ENCODE peak calls at places on chromosomes 7 and 10, in five cellular contexts. One of them, this sample, is unnamed.
A peak's percentile ranks its signal among the peaks of the same experiment; 100 is the strongest.

GRCh38 chr7:159061674-159062212 is 82.9 kb downstream of the VIPR2 start:
- DNase-seq in pulmonary artery endothelial cell: no peak
- DNase-seq in RCC 7860: no peak
- DNase-seq in astrocyte: no peak
- DNase-seq in AML-193: no peak
- DNase-seq in this sample: no peak

GRCh38 chr10:130109796-130110235 is 814 bp downstream of the C10orf143 start:
- DNase-seq in pulmonary artery endothelial cell: peak; percentile 50
- DNase-seq in astrocyte: peak; percentile 67
- DNase-seq in RCC 7860: peak; percentile 70
- DNase-seq in AML-193: peak; percentile 85
- DNase-seq in this sample: peak; percentile 62

GRCh38 chr7:140597425-140597949 is 43.1 kb downstream of the DENND2A start:
- DNase-seq in pulmonary artery endothelial cell: no peak
- DNase-seq in RCC 7860: no peak
- DNase-seq in astrocyte: no peak
- DNase-seq in AML-193: no peak
- DNase-seq in this sample: no peak

GRCh38 chr10:89301721-89302445 is at the start of gene IFIT2:
- DNase-seq in AML-193: peak; percentile 28
- DNase-seq in astrocyte: peak; percentile 70
- DNase-seq in RCC 7860: peak; percentile 59
- DNase-seq in pulmonary artery endothelial cell: peak; percentile 19
- DNase-seq in this sample: no peak

GRCh38 chr7:80255656-80256055 is 121.0 kb downstream of the GNAI1 start:
- DNase-seq in RCC 7860: no peak
- DNase-seq in AML-193: no peak
- DNase-seq in astrocyte: no peak
- DNase-seq in pulmonary artery endothelial cell: no peak
- DNase-seq in this sample: no peak

GRCh38 chr10:117946525-117947070 is 100.1 kb downstream of the RAB11FIP2 start:
- DNase-seq in pulmonary artery endothelial cell: no peak
- DNase-seq in astrocyte: peak; percentile 60
- DNase-seq in AML-193: no peak
- DNase-seq in RCC 7860: no peak
- DNase-seq in this sample: no peak

GRCh38 chr10:62384447-62385081 is 10.4 kb downstream of the ZNF365 start:
- DNase-seq in pulmonary artery endothelial cell: no peak
- DNase-seq in AML-193: no peak
- DNase-seq in astrocyte: peak; percentile 55
- DNase-seq in RCC 7860: peak; percentile 33
- DNase-seq in this sample: no peak

GRCh38 chr7:8379264-8379663 is 54.1 kb upstream of the NXPH1 start:
- DNase-seq in RCC 7860: no peak
- DNase-seq in astrocyte: no peak
- DNase-seq in AML-193: no peak
- DNase-seq in pulmonary artery endothelial cell: no peak
- DNase-seq in this sample: no peak

GRCh38 chr7:28145931-28146330 is 34.7 kb downstream of the JAZF1 start:
- DNase-seq in pulmonary artery endothelial cell: no peak
- DNase-seq in AML-193: no peak
- DNase-seq in RCC 7860: no peak
- DNase-seq in astrocyte: no peak
- DNase-seq in this sample: no peak

GRCh38 chr10:34503704-34504103 is 311.4 kb downstream of the PARD3 start:
- DNase-seq in astrocyte: no peak
- DNase-seq in RCC 7860: no peak
- DNase-seq in pulmonary artery endothelial cell: no peak
- DNase-seq in AML-193: no peak
- DNase-seq in this sample: no peak

GRCh38 chr10:14723052-14723689 is 51.5 kb downstream of the FAM107B start:
- DNase-seq in AML-193: no peak
- DNase-seq in RCC 7860: no peak
- DNase-seq in pulmonary artery endothelial cell: no peak
- DNase-seq in astrocyte: no peak
- DNase-seq in this sample: peak; percentile 13

GRCh38 chr7:127886248-127886647 is 145.0 kb downstream of the LRRC4 start:
- DNase-seq in AML-193: no peak
- DNase-seq in RCC 7860: no peak
- DNase-seq in pulmonary artery endothelial cell: no peak
- DNase-seq in astrocyte: no peak
- DNase-seq in this sample: no peak

GRCh38 chr7:20352573-20353304 is 22.0 kb downstream of the ITGB8 start:
- DNase-seq in astrocyte: peak; percentile 72
- DNase-seq in RCC 7860: peak; percentile 70
- DNase-seq in AML-193: no peak
- DNase-seq in pulmonary artery endothelial cell: no peak
- DNase-seq in this sample: no peak

GRCh38 chr7:1811850-1812692 is 142.0 kb downstream of the ELFN1 start:
- DNase-seq in AML-193: no peak
- DNase-seq in pulmonary artery endothelial cell: no peak
- DNase-seq in astrocyte: no peak
- DNase-seq in RCC 7860: no peak
- DNase-seq in this sample: no peak

GRCh38 chr10:85545874-85546273 is 820.7 kb downstream of the GRID1 start:
- DNase-seq in pulmonary artery endothelial cell: no peak
- DNase-seq in RCC 7860: no peak
- DNase-seq in AML-193: peak; percentile 27
- DNase-seq in astrocyte: no peak
- DNase-seq in this sample: no peak

GRCh38 chr10:61896854-61897661 is 4.4 kb upstream of the ARID5B start:
- DNase-seq in RCC 7860: peak; percentile 26
- DNase-seq in AML-193: peak; percentile 45
- DNase-seq in pulmonary artery endothelial cell: no peak
- DNase-seq in astrocyte: peak; percentile 47
- DNase-seq in this sample: no peak

GRCh38 chr10:79241990-79242619 is 105.2 kb upstream of the PPIF start:
- DNase-seq in AML-193: peak; percentile 78
- DNase-seq in astrocyte: no peak
- DNase-seq in pulmonary artery endothelial cell: no peak
- DNase-seq in RCC 7860: no peak
- DNase-seq in this sample: no peak

GRCh38 chr10:78550090-78550489 is 516.4 kb downstream of the RPS24 start:
- DNase-seq in pulmonary artery endothelial cell: no peak
- DNase-seq in astrocyte: no peak
- DNase-seq in AML-193: no peak
- DNase-seq in RCC 7860: no peak
- DNase-seq in this sample: no peak

GRCh38 chr7:18508441-18509427 is 13.2 kb downstream of the HDAC9 start:
- DNase-seq in RCC 7860: peak; percentile 97
- DNase-seq in astrocyte: peak; percentile 98
- DNase-seq in AML-193: no peak
- DNase-seq in pulmonary artery endothelial cell: peak; percentile 94
- DNase-seq in this sample: no peak

GRCh38 chr7:70402069-70402468 is 729.9 kb upstream of the GALNT17 start:
- DNase-seq in RCC 7860: no peak
- DNase-seq in AML-193: no peak
- DNase-seq in pulmonary artery endothelial cell: no peak
- DNase-seq in astrocyte: no peak
- DNase-seq in this sample: no peak

GRCh38 chr7:7970113-7970619 is 1.6 kb downstream of the GLCCI1 start:
- DNase-seq in pulmonary artery endothelial cell: no peak
- DNase-seq in AML-193: no peak
- DNase-seq in RCC 7860: no peak
- DNase-seq in astrocyte: no peak
- DNase-seq in this sample: no peak

GRCh38 chr7:27172823-27173411 is 1.2 kb downstream of the HOXA10 start:
- DNase-seq in astrocyte: no peak
- DNase-seq in AML-193: no peak
- DNase-seq in RCC 7860: peak; percentile 57
- DNase-seq in pulmonary artery endothelial cell: no peak
- DNase-seq in this sample: no peak

GRCh38 chr7:27138987-27139334 is 4.5 kb downstream of the HOXA5 start:
- DNase-seq in astrocyte: no peak
- DNase-seq in RCC 7860: no peak
- DNase-seq in AML-193: no peak
- DNase-seq in pulmonary artery endothelial cell: no peak
- DNase-seq in this sample: no peak

GRCh38 chr7:137882261-137882668 is 35.5 kb upstream of the DGKI start:
- DNase-seq in AML-193: no peak
- DNase-seq in pulmonary artery endothelial cell: peak; percentile 30
- DNase-seq in astrocyte: peak; percentile 100
- DNase-seq in RCC 7860: peak; percentile 100
- DNase-seq in this sample: no peak

GRCh38 chr10:129695671-129696070 is 228.6 kb downstream of the MGMT start:
- DNase-seq in astrocyte: no peak
- DNase-seq in pulmonary artery endothelial cell: no peak
- DNase-seq in AML-193: no peak
- DNase-seq in RCC 7860: no peak
- DNase-seq in this sample: no peak

GRCh38 chr10:66472156-66472555 is 453.7 kb upstream of the LRRTM3 start:
- DNase-seq in pulmonary artery endothelial cell: no peak
- DNase-seq in AML-193: no peak
- DNase-seq in astrocyte: no peak
- DNase-seq in RCC 7860: no peak
- DNase-seq in this sample: no peak

GRCh38 chr10:130301026-130301892 is 165.1 kb downstream of the GLRX3 start:
- DNase-seq in AML-193: no peak
- DNase-seq in astrocyte: no peak
- DNase-seq in RCC 7860: no peak
- DNase-seq in pulmonary artery endothelial cell: peak; percentile 2
- DNase-seq in this sample: peak; percentile 12

GRCh38 chr7:4805110-4805978 is 29.9 kb downstream of the AP5Z1 start:
- DNase-seq in pulmonary artery endothelial cell: no peak
- DNase-seq in RCC 7860: no peak
- DNase-seq in AML-193: no peak
- DNase-seq in astrocyte: no peak
- DNase-seq in this sample: no peak

GRCh38 chr7:92667816-92668540 is 77.8 kb upstream of the FAM133B start:
- DNase-seq in AML-193: no peak
- DNase-seq in RCC 7860: no peak
- DNase-seq in pulmonary artery endothelial cell: no peak
- DNase-seq in astrocyte: peak; percentile 42
- DNase-seq in this sample: no peak

GRCh38 chr10:22218448-22218847 is 633 bp upstream of the EBLN1 start:
- DNase-seq in RCC 7860: no peak
- DNase-seq in astrocyte: no peak
- DNase-seq in AML-193: no peak
- DNase-seq in pulmonary artery endothelial cell: no peak
- DNase-seq in this sample: no peak

GRCh38 chr7:116353614-116354013 is 143.3 kb downstream of the TES start:
- DNase-seq in astrocyte: peak; percentile 18
- DNase-seq in AML-193: no peak
- DNase-seq in RCC 7860: peak; percentile 51
- DNase-seq in pulmonary artery endothelial cell: peak; percentile 63
- DNase-seq in this sample: no peak

GRCh38 chr10:125137601-125138438 is 22.5 kb downstream of the CTBP2 start:
- DNase-seq in RCC 7860: no peak
- DNase-seq in AML-193: no peak
- DNase-seq in astrocyte: no peak
- DNase-seq in pulmonary artery endothelial cell: no peak
- DNase-seq in this sample: no peak

GRCh38 chr10:24456319-24456718 is 247.4 kb downstream of the KIAA1217 start:
- DNase-seq in RCC 7860: peak; percentile 98
- DNase-seq in pulmonary artery endothelial cell: no peak
- DNase-seq in AML-193: no peak
- DNase-seq in astrocyte: peak; percentile 98
- DNase-seq in this sample: no peak

GRCh38 chr10:104243567-104243966 is 11.1 kb upstream of the GSTO1 start:
- DNase-seq in AML-193: no peak
- DNase-seq in RCC 7860: no peak
- DNase-seq in astrocyte: no peak
- DNase-seq in pulmonary artery endothelial cell: no peak
- DNase-seq in this sample: no peak

GRCh38 chr10:12954866-12955265 is 46.6 kb downstream of the CCDC3 start:
- DNase-seq in pulmonary artery endothelial cell: no peak
- DNase-seq in astrocyte: no peak
- DNase-seq in RCC 7860: no peak
- DNase-seq in AML-193: no peak
- DNase-seq in this sample: no peak

GRCh38 chr10:32961343-32961891 is 3.4 kb upstream of the ITGB1 start:
- DNase-seq in astrocyte: no peak
- DNase-seq in pulmonary artery endothelial cell: no peak
- DNase-seq in AML-193: no peak
- DNase-seq in RCC 7860: no peak
- DNase-seq in this sample: no peak

GRCh38 chr7:87330316-87330715 is 15.1 kb upstream of the CROT start:
- DNase-seq in astrocyte: no peak
- DNase-seq in RCC 7860: no peak
- DNase-seq in pulmonary artery endothelial cell: no peak
- DNase-seq in AML-193: no peak
- DNase-seq in this sample: no peak

GRCh38 chr10:9825491-9826018 is 1192.1 kb upstream of the CELF2 start:
- DNase-seq in AML-193: no peak
- DNase-seq in RCC 7860: no peak
- DNase-seq in astrocyte: peak; percentile 27
- DNase-seq in pulmonary artery endothelial cell: peak; percentile 5
- DNase-seq in this sample: no peak

GRCh38 chr10:29535778-29536459 is 98.9 kb downstream of the SVIL start:
- DNase-seq in astrocyte: peak; percentile 27
- DNase-seq in RCC 7860: no peak
- DNase-seq in AML-193: no peak
- DNase-seq in pulmonary artery endothelial cell: no peak
- DNase-seq in this sample: no peak